ENCODE peak calls at places on chromosomes 13 and 19, in four cellular contexts. R is PC-3, U is neuronal stem cell, G is fibroblast of lung. F is an unnamed sample.

GRCh38 chr13:24458736-24459135 is 53.8 kb downstream of the PARP4 start:
- DNase-seq in G (no peak), R (no peak), U (no peak), F (no peak)

GRCh38 chr19:38784224-38784623 is 4.8 kb upstream of the LGALS7B start:
- DNase-seq in U (no peak), R (no peak), G (peak), F (no peak)

GRCh38 chr19:47778089-47778953 is at the start of gene SELENOW:
- DNase-seq in G (peak), U (peak), R (peak), F (peak)

GRCh38 chr13:23701646-23702045 is 131.4 kb downstream of the TNFRSF19 start:
- DNase-seq in G (peak), R (no peak), U (no peak), F (no peak)

GRCh38 chr19:34479396-34479795 is 2.2 kb upstream of the WTIP start:
- DNase-seq in U (no peak), R (no peak), G (no peak), F (no peak)

GRCh38 chr19:47798904-47799266 is 5.5 kb downstream of the TPRX1 start:
- DNase-seq in R (no peak), G (no peak), U (no peak), F (no peak)

GRCh38 chr13:60494296-60494695 is 97.3 kb downstream of the TDRD3 start:
- DNase-seq in U (no peak), G (no peak), R (no peak), F (no peak)

GRCh38 chr13:39825886-39826285 is 170.4 kb downstream of the COG6 start:
- DNase-seq in R (no peak), G (no peak), U (no peak), F (no peak)

GRCh38 chr19:41452584-41453275 is 9.8 kb downstream of the ERICH4 start:
- DNase-seq in U (no peak), R (no peak), G (no peak), F (no peak)

GRCh38 chr19:38213911-38214625 is 10.0 kb downstream of the DPF1 start:
- DNase-seq in G (peak), U (no peak), R (peak), F (peak)

GRCh38 chr13:42973581-42973980 is 18.5 kb downstream of the EPSTI1 start:
- DNase-seq in G (no peak), U (no peak), R (no peak), F (no peak)

GRCh38 chr13:112693831-112694497 is 4.1 kb downstream of the ATP11A start:
- DNase-seq in R (peak), U (no peak), G (peak), F (peak)

GRCh38 chr13:113901231-113901630 is 37.4 kb upstream of the GAS6 start:
- DNase-seq in U (no peak), G (peak), R (no peak), F (peak)

GRCh38 chr19:42634409-42635232 is 39.9 kb upstream of the CEACAM8 start:
- DNase-seq in U (no peak), R (peak), G (peak), F (peak)

GRCh38 chr13:112712451-112712881 is 22.6 kb downstream of the ATP11A start:
- DNase-seq in G (no peak), R (no peak), U (no peak), F (no peak)

GRCh38 chr19:49133621-49134454 is 14.5 kb downstream of the PPFIA3 start:
- DNase-seq in R (no peak), G (peak), U (no peak), F (peak)

GRCh38 chr19:19336597-19336996 is 16.0 kb downstream of the MAU2 start:
- DNase-seq in U (no peak), G (no peak), R (no peak), F (no peak)

GRCh38 chr19:18029617-18030338 is 21.8 kb downstream of the ARRDC2 start:
- DNase-seq in U (no peak), G (no peak), R (peak), F (peak)

GRCh38 chr19:39032164-39032918 is at the start of gene FBXO27:
- DNase-seq in U (peak), R (peak), G (peak), F (peak)

GRCh38 chr13:51246005-51246404 is 23.8 kb downstream of the FAM124A start:
- DNase-seq in R (no peak), U (no peak), G (no peak), F (no peak)

GRCh38 chr19:56314018-56314583 is 538 bp downstream of the ZSCAN5A start:
- DNase-seq in U (no peak), R (peak), G (no peak), F (peak)

GRCh38 chr19:50580970-50581636 is 12.9 kb upstream of the LRRC4B start:
- DNase-seq in U (no peak), R (no peak), G (no peak), F (no peak)

GRCh38 chr13:62014299-62014698 is 598.6 kb upstream of the PCDH20 start:
- DNase-seq in R (peak), G (peak), U (no peak), F (no peak)

GRCh38 chr13:112716841-112717520 is 27.1 kb downstream of the ATP11A start:
- DNase-seq in U (no peak), R (no peak), G (no peak), F (no peak)

GRCh38 chr19:5719274-5719960 is 529 bp downstream of the LONP1 start:
- DNase-seq in U (no peak), R (no peak), G (peak), F (peak)

GRCh38 chr13:94481966-94482365 is 2.5 kb upstream of the DCT start:
- DNase-seq in G (peak), U (no peak), R (peak), F (peak)

GRCh38 chr13:113726961-113727411 is 32.0 kb upstream of the TMEM255B start:
- DNase-seq in R (peak), U (no peak), G (peak), F (peak)

GRCh38 chr13:35465345-35465744 is 11.1 kb downstream of the MAB21L1 start:
- DNase-seq in U (no peak), G (no peak), R (no peak), F (no peak)

GRCh38 chr13:50955807-50956206 is 46.2 kb downstream of the RNASEH2B start:
- DNase-seq in R (no peak), G (no peak), U (no peak), F (no peak)

GRCh38 chr19:40244596-40244995 is 18.1 kb upstream of the CCNP start:
- DNase-seq in G (no peak), U (no peak), R (no peak), F (no peak)

GRCh38 chr13:30585748-30586262 is 31.9 kb upstream of the USPL1 start:
- DNase-seq in G (peak), U (no peak), R (peak), F (peak)

GRCh38 chr13:68481130-68481529 is 1251.0 kb upstream of the PCDH9 start:
- DNase-seq in U (no peak), G (no peak), R (no peak), F (no peak)

GRCh38 chr13:112802808-112803207 is 113.0 kb downstream of the ATP11A start:
- DNase-seq in G (no peak), R (no peak), U (no peak), F (no peak)

GRCh38 chr13:46402178-46402577 is 15.1 kb upstream of the RUBCNL start:
- DNase-seq in R (no peak), U (no peak), G (no peak), F (no peak)
- H3K27ac ChIP-seq in R (no peak), U (no peak), G (no peak), F (no peak)

DNA sequence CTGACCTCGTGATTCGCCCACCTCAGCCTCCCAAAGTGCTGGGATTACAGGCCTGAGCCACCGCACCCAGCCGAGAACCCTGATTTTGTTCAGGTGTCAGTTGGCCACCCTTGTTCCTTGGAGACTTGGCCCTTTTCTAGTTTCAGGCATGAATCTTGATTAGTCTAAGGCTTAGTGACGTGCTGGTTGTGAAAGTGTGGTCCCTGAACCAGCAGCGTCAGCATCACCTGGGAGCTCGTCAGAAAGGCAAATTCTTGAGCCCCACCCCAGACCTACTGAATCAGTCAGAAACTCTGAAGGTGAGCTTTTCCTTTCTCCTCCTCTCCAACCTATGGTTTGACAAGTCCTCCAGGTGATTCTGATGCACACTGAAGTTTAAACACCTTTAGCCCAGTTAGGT is 35.2 kb downstream of the CACNG6 start:
- DNase-seq in U (no peak), G (no peak), R (no peak), F (no peak)
- H3K4me2 ChIP-seq in U (no peak), G (no peak), R (no peak), F (no peak)

DNA sequence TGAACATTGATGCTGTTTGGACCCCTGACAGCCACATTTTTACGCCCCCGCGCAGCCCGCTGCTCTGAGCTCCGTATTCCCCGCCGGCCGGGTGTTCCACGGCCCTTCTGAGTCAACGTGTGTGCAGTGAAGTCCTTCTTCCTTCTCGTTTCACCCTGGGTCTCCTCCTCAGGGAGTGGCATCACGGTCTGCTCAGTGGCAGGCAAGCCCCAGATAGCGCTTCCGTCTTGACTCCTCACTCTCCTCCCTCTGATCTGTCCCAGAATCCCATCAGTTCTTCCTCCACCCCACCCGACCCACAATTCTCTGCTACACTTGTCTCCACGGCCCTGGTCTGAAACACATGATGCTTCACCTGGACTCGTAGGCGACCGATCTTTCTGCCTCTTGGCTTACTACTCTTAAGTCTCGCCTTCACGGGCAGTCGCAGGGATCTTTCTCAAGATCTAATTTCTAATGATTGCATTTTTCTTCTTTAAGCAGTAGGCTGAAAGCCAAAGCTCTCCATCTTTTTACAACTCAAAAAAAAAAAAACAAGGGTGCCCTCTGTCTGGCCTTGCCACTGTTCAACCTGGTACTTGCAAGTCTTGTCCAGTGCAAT is 33.9 kb downstream of the CCNE1 start:
- DNase-seq in G (peak), R (no peak), U (no peak), F (peak)
- H3K9ac ChIP-seq in G (no peak), R (peak), U (peak), F (peak)

GRCh38 chr19:2905918-2906519 is 5.3 kb downstream of the ZNF57 start:
- DNase-seq in U (no peak), R (no peak), G (no peak), F (no peak)

GRCh38 chr19:2902590-2903218 is 2.0 kb downstream of the ZNF57 start:
- DNase-seq in G (no peak), R (no peak), U (no peak), F (peak)

GRCh38 chr19:2912306-2912705 is 11.6 kb downstream of the ZNF57 start:
- DNase-seq in R (no peak), U (no peak), G (no peak), F (no peak)

DNA sequence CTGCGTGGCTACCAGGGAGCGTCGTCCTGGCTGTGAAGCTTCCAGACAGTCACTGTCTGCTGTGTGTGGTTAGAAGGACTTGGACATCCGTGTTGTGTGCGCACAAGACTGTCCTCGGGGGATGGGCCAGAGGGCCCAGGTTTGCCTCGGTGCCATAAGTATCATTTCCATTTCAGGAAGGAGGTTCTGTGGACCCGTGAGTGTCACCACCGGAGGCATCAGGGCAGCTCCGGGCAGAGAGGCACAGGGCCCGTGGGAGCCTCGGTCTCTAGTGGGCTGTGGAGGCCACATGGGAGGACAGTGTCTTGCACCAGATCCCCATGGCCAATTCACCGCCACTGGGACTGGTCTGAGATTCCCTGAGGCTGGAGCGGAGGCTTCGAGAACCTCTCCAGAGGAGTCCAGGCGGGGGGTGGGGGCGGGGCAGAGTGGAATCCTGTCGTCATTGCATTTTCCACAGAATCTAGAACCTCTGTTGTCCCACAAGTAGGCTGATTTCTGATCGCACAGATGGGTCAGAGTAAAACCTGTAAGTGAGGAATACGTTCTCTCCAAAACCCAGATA is 6.0 kb downstream of the ZNF57 start:
- DNase-seq in U (no peak), G (no peak), R (no peak), F (no peak)
- H3K27ac ChIP-seq in U (no peak), G (no peak), R (no peak), F (no peak)

GRCh38 chr13:110333837-110334236 is 26.8 kb downstream of the COL4A2 start:
- DNase-seq in U (no peak), G (no peak), R (no peak), F (no peak)
- H3K4me2 ChIP-seq in U (no peak), G (no peak), R (no peak), F (no peak)

GRCh38 chr13:63605403-63605802 is 2189.8 kb upstream of the PCDH20 start:
- DNase-seq in U (no peak), G (no peak), R (no peak), F (no peak)
- H3K9ac ChIP-seq in U (no peak), G (no peak), R (no peak), F (no peak)

GRCh38 chr19:1406496-1406817 is 929 bp upstream of the DAZAP1 start:
- DNase-seq in U (no peak), G (no peak), R (no peak), F (no peak)
- H3K27ac ChIP-seq in U (no peak), G (no peak), R (no peak), F (peak)

DNA sequence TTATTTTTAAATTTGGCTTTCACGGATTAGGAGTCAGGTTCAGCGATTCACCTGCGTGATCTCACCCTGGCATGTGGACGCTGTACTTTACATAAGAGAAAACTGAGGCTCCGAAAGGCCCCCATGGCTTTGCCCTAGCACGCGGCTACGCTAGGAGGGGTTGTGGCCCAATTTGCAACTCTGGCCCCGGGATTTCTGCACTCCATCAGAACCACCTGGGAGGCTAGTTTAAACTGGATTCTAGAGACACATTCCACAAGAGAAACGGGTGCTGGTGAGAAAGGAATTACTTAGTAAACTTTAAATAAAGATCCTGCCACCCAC is 6.2 kb downstream of the BCL3 start:
- DNase-seq in R (no peak), G (no peak), U (no peak), F (no peak)
- H3K4me2 ChIP-seq in R (peak), G (peak), U (peak), F (peak)

F was measured in GM23248.